ENCODE peak calls at places on chromosomes 11 and 22, in seven cellular contexts. A is testis, J is AG04449, U is glutamatergic neuron, Z is HFFc6, N is cardiac muscle cell, G is brain microvascular endothelial cell. K is an unnamed sample.

GRCh38 chr22:29183971-29184595 is 21.6 kb upstream of the EMID1 start:
- DNase-seq in A (no peak), J (no peak), U (no peak), Z (no peak), N (no peak), G (no peak), K (no peak)

GRCh38 chr11:75633409-75634011 is 35.3 kb downstream of the MAP6 start:
- DNase-seq in A (no peak), J (no peak), U (no peak), Z (no peak), N (no peak), G (no peak), K (no peak)

GRCh38 chr11:7599209-7599608 is 74.1 kb downstream of the CYB5R2 start:
- DNase-seq in A (no peak), J (no peak), U (no peak), Z (no peak), N (no peak), G (no peak), K (no peak)

GRCh38 chr11:95549276-95549675 is 240.3 kb downstream of the FAM76B start:
- DNase-seq in A (no peak), J (no peak), U (no peak), Z (no peak), N (no peak), G (no peak), K (no peak)

GRCh38 chr22:46038516-46039430 is 61.8 kb upstream of the WNT7B start:
- DNase-seq in A (no peak), J (no peak), U (no peak), Z (no peak), N (no peak), G (no peak), K (no peak)

GRCh38 chr11:2380807-2381350 is 3.8 kb downstream of the CD81 start:
- DNase-seq in A (peak), J (no peak), U (peak), Z (no peak), N (no peak), G (no peak), K (no peak)

GRCh38 chr11:60357771-60358170 is 20.6 kb upstream of the MS4A7 start:
- DNase-seq in A (no peak), J (no peak), U (no peak), Z (no peak), N (no peak), G (no peak), K (no peak)

GRCh38 chr11:86688398-86689179 is 16.2 kb upstream of the ME3 start:
- DNase-seq in A (no peak), J (peak), U (no peak), Z (peak), N (no peak), G (peak), K (peak)

GRCh38 chr22:43435851-43436535 is 24.2 kb downstream of the MPPED1 start:
- DNase-seq in A (no peak), J (no peak), U (no peak), Z (no peak), N (no peak), G (no peak), K (no peak)

GRCh38 chr11:116130122-116130521 is 625.9 kb upstream of the CADM1 start:
- DNase-seq in A (no peak), J (no peak), U (no peak), Z (no peak), N (no peak), G (no peak), K (no peak)

GRCh38 chr11:84855846-84856245 is 771.3 kb downstream of the DLG2 start:
- DNase-seq in A (no peak), J (peak), U (no peak), Z (peak), N (no peak), G (peak), K (peak)

GRCh38 chr11:19225123-19225522 is 15.6 kb downstream of the E2F8 start:
- DNase-seq in A (no peak), J (no peak), U (no peak), Z (no peak), N (no peak), G (no peak), K (no peak)

GRCh38 chr11:41379084-41379483 is 80.4 kb downstream of the LRRC4C start:
- DNase-seq in A (no peak), J (no peak), U (no peak), Z (no peak), N (no peak), G (no peak), K (no peak)

GRCh38 chr22:30404307-30404706 is 7.5 kb downstream of the SEC14L2 start:
- DNase-seq in A (no peak), J (no peak), U (no peak), Z (no peak), N (no peak), G (no peak), K (no peak)

GRCh38 chr22:45585437-45585755 is 82.7 kb downstream of the FBLN1 start:
- DNase-seq in A (no peak), J (no peak), U (peak), Z (peak), N (no peak), G (peak), K (no peak)

GRCh38 chr11:69744435-69744834 is 30.7 kb downstream of the FGF4 start:
- DNase-seq in A (no peak), J (peak), U (no peak), Z (no peak), N (no peak), G (peak), K (peak)

GRCh38 chr22:45212992-45213751 is 27.5 kb downstream of the KIAA0930 start:
- DNase-seq in A (peak), J (no peak), U (no peak), Z (peak), N (peak), G (peak), K (no peak)

GRCh38 chr11:77139201-77139600 is 11.2 kb downstream of the MYO7A start:
- DNase-seq in A (no peak), J (no peak), U (no peak), Z (no peak), N (no peak), G (no peak), K (no peak)

GRCh38 chr11:2445948-2446551 is 1.2 kb downstream of the KCNQ1 start:
- DNase-seq in A (no peak), J (no peak), U (peak), Z (no peak), N (no peak), G (no peak), K (no peak)

GRCh38 chr11:34044664-34045485 is 6.7 kb upstream of the CAPRIN1 start:
- DNase-seq in A (no peak), J (no peak), U (peak), Z (peak), N (no peak), G (peak), K (peak)

GRCh38 chr11:45663486-45664375 is 1.7 kb downstream of the CHST1 start:
- DNase-seq in A (no peak), J (no peak), U (no peak), Z (no peak), N (no peak), G (no peak), K (no peak)

GRCh38 chr11:109033627-109034340 is 368.9 kb downstream of the DDX10 start:
- DNase-seq in A (no peak), J (peak), U (no peak), Z (peak), N (no peak), G (peak), K (peak)

GRCh38 chr22:23386245-23386631 is 193.9 kb downstream of the IGLL1 start:
- DNase-seq in A (no peak), J (no peak), U (no peak), Z (no peak), N (no peak), G (no peak), K (no peak)
- TF ChIP-seq CTCF in A (no peak), J (no peak), U (peak), Z (peak), N (no peak), G (no peak), K (no peak)

DNA sequence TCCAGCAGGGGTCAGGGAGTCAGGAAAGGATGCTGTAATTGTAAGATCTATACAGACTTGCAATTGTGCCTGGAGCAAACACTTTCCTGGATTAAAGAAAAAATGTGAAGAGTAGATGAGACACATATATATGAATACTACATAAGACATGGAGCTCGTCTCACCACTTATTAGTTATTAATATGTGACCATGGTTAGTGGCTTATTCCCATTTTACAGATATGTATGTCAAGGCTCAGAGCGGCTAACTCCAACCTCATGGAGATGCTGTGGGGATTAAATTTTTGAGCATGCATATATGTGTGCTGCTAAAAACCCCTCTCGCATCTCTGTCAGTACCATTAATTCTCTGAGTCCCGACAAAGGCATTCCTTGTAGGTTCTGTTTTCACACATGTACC is 125.7 kb downstream of the SLC1A2 start:
- DNase-seq in A (no peak), J (no peak), U (no peak), Z (no peak), N (no peak), G (no peak), K (no peak)
- TF ChIP-seq CTCF in A (no peak), J (no peak), U (no peak), Z (no peak), N (no peak), G (no peak), K (no peak)

DNA sequence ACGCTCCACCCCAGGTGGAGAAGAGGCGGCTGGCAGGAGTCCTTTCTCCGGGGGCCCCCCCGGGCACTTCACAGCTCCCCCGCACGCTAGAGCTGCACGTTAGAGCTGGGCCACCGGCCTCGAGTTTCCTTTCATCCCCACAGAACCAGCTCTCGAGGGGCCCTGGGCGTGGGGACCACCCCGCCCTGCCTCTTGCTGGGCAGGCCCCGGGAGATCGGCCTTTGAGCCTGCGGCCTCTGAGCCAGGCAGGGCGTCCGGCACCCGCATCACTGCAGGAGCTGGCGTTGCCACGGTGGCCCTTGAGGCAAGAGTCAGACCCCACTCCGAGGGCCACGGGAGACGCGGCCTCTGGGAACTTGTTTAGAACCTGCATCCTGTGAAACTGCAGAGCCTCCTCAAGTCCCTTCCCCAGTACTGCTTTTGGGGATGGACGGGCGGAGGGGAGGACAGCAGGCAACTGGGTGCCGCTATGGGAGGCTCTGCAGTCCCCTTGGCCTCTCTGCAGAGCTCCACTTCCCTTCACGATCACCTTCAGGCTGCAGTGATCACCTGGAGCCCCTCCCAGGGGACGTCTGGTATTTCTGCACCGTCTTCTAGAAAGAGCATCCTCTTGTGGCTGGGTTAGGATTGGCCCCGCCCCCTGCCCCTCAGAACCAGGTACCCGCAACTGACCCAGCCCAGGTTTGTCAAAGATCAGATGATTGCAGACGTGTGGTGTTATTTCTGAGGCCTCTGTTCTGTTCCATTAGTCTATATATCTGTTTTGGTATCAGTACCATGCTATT is 13.9 kb upstream of the GAL start:
- DNase-seq in A (no peak), J (no peak), U (no peak), Z (no peak), N (no peak), G (no peak), K (no peak)
- TF ChIP-seq CTCF in A (no peak), J (no peak), U (no peak), Z (no peak), N (no peak), G (no peak), K (no peak)

DNA sequence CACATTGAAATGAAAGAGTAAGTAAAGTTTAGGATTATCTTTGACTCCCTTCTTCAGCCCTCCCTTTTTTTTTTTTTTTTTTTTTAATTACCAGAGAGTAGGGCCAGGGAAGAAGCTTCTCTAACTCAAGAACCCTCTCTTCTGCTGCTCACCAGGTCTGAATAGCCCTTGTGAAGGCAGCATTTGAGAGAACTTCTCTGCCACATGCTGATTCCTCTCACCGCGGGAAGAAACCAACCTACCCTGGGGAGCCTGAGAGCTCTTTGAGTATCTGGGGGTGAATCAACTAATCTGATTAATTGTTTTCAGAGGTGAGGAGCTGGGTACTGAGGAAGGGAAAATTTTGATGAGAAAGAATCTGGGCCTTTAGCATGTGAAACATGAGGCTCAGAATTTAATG is 434.5 kb upstream of the CCDC90B start:
- DNase-seq in A (no peak), J (no peak), U (no peak), Z (no peak), N (no peak), G (no peak), K (no peak)
- TF ChIP-seq CTCF in A (no peak), J (no peak), U (no peak), Z (no peak), N (no peak), G (no peak), K (no peak)

GRCh38 chr11:122294041-122294440 is 178.0 kb upstream of the BLID start:
- DNase-seq in A (no peak), J (no peak), U (no peak), Z (no peak), N (no peak), G (no peak), K (no peak)

GRCh38 chr11:122293298-122294023 is 177.4 kb upstream of the BLID start:
- DNase-seq in A (peak), J (no peak), U (no peak), Z (peak), N (no peak), G (peak), K (peak)
- TF ChIP-seq CTCF in A (peak), J (no peak), U (no peak), Z (peak), N (peak), G (peak), K (peak)

GRCh38 chr22:17910561-17911311 is 113.6 kb downstream of the MICAL3 start:
- DNase-seq in A (peak), J (peak), U (peak), Z (peak), N (peak), G (peak), K (peak)
- TF ChIP-seq CTCF in A (no peak), J (peak), U (no peak), Z (peak), N (peak), G (peak), K (peak)

GRCh38 chr11:98260983-98261382 is 759.8 kb upstream of the CNTN5 start:
- DNase-seq in A (no peak), J (no peak), U (no peak), Z (no peak), N (no peak), G (no peak), K (no peak)
- TF ChIP-seq CTCF in A (no peak), J (no peak), U (peak), Z (peak), N (peak), G (no peak), K (no peak)

GRCh38 chr22:20858615-20859416 is at the start of the genes PI4KA and SNAP29:
- DNase-seq in A (peak), J (peak), U (peak), Z (peak), N (peak), G (peak), K (peak)
- TF ChIP-seq CTCF in A (peak), J (no peak), U (no peak), Z (no peak), N (no peak), G (no peak), K (no peak)

GRCh38 chr22:36405671-36406070 is 17.9 kb upstream of the MYH9 start:
- DNase-seq in A (no peak), J (no peak), U (no peak), Z (no peak), N (no peak), G (no peak), K (no peak)
- TF ChIP-seq CTCF in A (no peak), J (no peak), U (no peak), Z (no peak), N (no peak), G (no peak), K (peak)

DNA sequence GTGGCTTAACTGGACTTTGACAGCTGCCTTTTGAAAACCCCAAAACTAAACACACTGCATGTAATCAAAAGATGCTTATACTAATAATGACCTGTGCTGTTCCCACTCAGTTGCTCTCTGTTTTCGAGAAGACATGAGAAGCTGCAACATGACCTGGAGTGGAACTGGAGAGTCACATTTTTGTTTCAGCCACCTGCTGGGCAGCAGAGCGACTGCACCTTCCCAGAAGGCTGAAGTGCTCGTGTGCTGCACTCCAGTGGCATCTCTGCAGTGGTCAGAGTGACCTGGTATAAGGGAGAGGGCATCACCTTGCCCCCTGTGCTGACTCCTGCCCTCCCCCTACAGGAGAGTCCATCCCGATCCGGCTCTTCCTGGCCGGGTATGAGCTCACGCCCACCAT is 8.6 kb downstream of the THYN1 start:
- DNase-seq in A (peak), J (no peak), U (no peak), Z (peak), N (peak), G (no peak), K (no peak)
- TF ChIP-seq CTCF in A (peak), J (peak), U (peak), Z (peak), N (peak), G (peak), K (peak)

K was measured in AG09309.